ENCODE peak calls at places on chromosomes 11 and 22, in six cellular contexts. One of them, this sample, is unnamed.

GRCh38 chr11:117828641-117829368 is 4.3 kb upstream of the FXYD2 start:
- DNase-seq in HCT116: no peak
- DNase-seq in A549: peak
- DNase-seq in HepG2: no peak
- DNase-seq in GM23338: no peak
- DNase-seq in SK-N-SH: no peak
- DNase-seq in this sample: no peak

GRCh38 chr22:29480512-29481264 is 670 bp downstream of the NEFH start:
- DNase-seq in HCT116: no peak
- DNase-seq in A549: no peak
- DNase-seq in HepG2: no peak
- DNase-seq in GM23338: peak
- DNase-seq in SK-N-SH: peak
- DNase-seq in this sample: peak

GRCh38 chr22:39748877-39749276 is 144.7 kb downstream of the ENTHD1 start:
- DNase-seq in HCT116: no peak
- DNase-seq in A549: no peak
- DNase-seq in HepG2: no peak
- DNase-seq in GM23338: no peak
- DNase-seq in SK-N-SH: no peak
- DNase-seq in this sample: no peak

GRCh38 chr22:46674367-46674781 is 54.2 kb downstream of the GRAMD4 start:
- DNase-seq in HCT116: no peak
- DNase-seq in A549: no peak
- DNase-seq in HepG2: no peak
- DNase-seq in GM23338: no peak
- DNase-seq in SK-N-SH: no peak
- DNase-seq in this sample: peak

GRCh38 chr11:106077609-106078517 is at the start of gene AASDHPPT:
- DNase-seq in HCT116: peak
- DNase-seq in A549: peak
- DNase-seq in HepG2: peak
- DNase-seq in GM23338: peak
- DNase-seq in SK-N-SH: peak
- DNase-seq in this sample: no peak

GRCh38 chr11:92383430-92383829 is 158.8 kb downstream of the FAT3 start:
- DNase-seq in HCT116: no peak
- DNase-seq in A549: no peak
- DNase-seq in HepG2: no peak
- DNase-seq in GM23338: no peak
- DNase-seq in SK-N-SH: no peak
- DNase-seq in this sample: no peak

GRCh38 chr11:20360650-20361049 is 2.9 kb upstream of the HTATIP2 start:
- DNase-seq in HCT116: no peak
- DNase-seq in A549: no peak
- DNase-seq in HepG2: peak
- DNase-seq in GM23338: no peak
- DNase-seq in SK-N-SH: no peak
- DNase-seq in this sample: peak

GRCh38 chr22:22810018-22810427 is 77.6 kb upstream of the IGLL5 start:
- DNase-seq in HCT116: peak
- DNase-seq in A549: peak
- DNase-seq in HepG2: peak
- DNase-seq in GM23338: no peak
- DNase-seq in SK-N-SH: peak
- DNase-seq in this sample: peak

GRCh38 chr11:2375341-2375853 is 1.7 kb upstream of the CD81 start:
- DNase-seq in HCT116: no peak
- DNase-seq in A549: no peak
- DNase-seq in HepG2: peak
- DNase-seq in GM23338: no peak
- DNase-seq in SK-N-SH: no peak
- DNase-seq in this sample: no peak

GRCh38 chr11:62933285-62933684 is 12.1 kb upstream of the CHRM1 start:
- DNase-seq in HCT116: no peak
- DNase-seq in A549: no peak
- DNase-seq in HepG2: no peak
- DNase-seq in GM23338: peak
- DNase-seq in SK-N-SH: no peak
- DNase-seq in this sample: no peak

GRCh38 chr11:84594602-84595001 is 1032.5 kb downstream of the DLG2 start:
- DNase-seq in HCT116: no peak
- DNase-seq in A549: no peak
- DNase-seq in HepG2: no peak
- DNase-seq in GM23338: no peak
- DNase-seq in SK-N-SH: no peak
- DNase-seq in this sample: no peak

GRCh38 chr11:2517386-2518064 is 72.7 kb downstream of the KCNQ1 start:
- DNase-seq in HCT116: no peak
- DNase-seq in A549: no peak
- DNase-seq in HepG2: no peak
- DNase-seq in GM23338: no peak
- DNase-seq in SK-N-SH: peak
- DNase-seq in this sample: no peak

GRCh38 chr22:11616811-11617210 is 3911.2 kb upstream of the OR11H1 start:
- DNase-seq in HCT116: no peak
- DNase-seq in A549: no peak
- DNase-seq in HepG2: no peak
- DNase-seq in GM23338: no peak
- DNase-seq in SK-N-SH: no peak
- DNase-seq in this sample: no peak

GRCh38 chr22:40679249-40679963 is at the start of gene MCHR1:
- DNase-seq in HCT116: no peak
- DNase-seq in A549: no peak
- DNase-seq in HepG2: no peak
- DNase-seq in GM23338: no peak
- DNase-seq in SK-N-SH: peak
- DNase-seq in this sample: no peak

GRCh38 chr22:46815132-46815531 is 52.7 kb downstream of the TBC1D22A start:
- DNase-seq in HCT116: no peak
- DNase-seq in A549: no peak
- DNase-seq in HepG2: peak
- DNase-seq in GM23338: no peak
- DNase-seq in SK-N-SH: no peak
- DNase-seq in this sample: no peak

GRCh38 chr11:11608783-11609232 is 13.0 kb downstream of the GALNT18 start:
- DNase-seq in HCT116: no peak
- DNase-seq in A549: no peak
- DNase-seq in HepG2: no peak
- DNase-seq in GM23338: no peak
- DNase-seq in SK-N-SH: peak
- DNase-seq in this sample: no peak

GRCh38 chr22:43561421-43562178 is 149.8 kb downstream of the MPPED1 start:
- DNase-seq in HCT116: no peak
- DNase-seq in A549: no peak
- DNase-seq in HepG2: no peak
- DNase-seq in GM23338: no peak
- DNase-seq in SK-N-SH: peak
- DNase-seq in this sample: no peak

DNA sequence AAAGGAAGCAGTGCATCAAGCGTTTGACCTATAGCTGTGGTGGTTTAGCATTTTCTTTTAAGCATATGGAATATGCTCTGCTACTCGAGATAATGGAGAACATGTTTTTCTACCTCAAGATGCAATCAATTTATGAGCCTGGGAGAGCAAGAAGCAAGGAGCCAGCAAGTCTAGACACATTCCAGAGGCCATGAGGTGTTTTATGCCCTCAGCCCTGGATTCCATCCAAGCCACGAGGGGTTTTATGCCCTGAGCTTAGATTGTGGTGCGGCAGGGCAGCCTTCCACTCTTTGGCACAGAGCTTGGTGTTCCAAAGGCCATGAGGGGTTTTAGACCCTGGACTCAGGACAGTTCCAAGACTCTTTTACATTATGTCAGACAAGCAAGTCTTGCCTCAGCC is 11.7 kb upstream of the DNAJB13 start:
- DNase-seq in HCT116: no peak
- DNase-seq in A549: no peak
- DNase-seq in HepG2: no peak
- DNase-seq in GM23338: no peak
- DNase-seq in SK-N-SH: no peak
- DNase-seq in this sample: no peak
- TF ChIP-seq REST in HCT116: no peak
- TF ChIP-seq REST in A549: no peak
- TF ChIP-seq REST in HepG2: no peak
- TF ChIP-seq REST in GM23338: no peak
- TF ChIP-seq REST in SK-N-SH: no peak
- TF ChIP-seq REST in this sample: no peak

GRCh38 chr22:31125521-31126117 is 2.9 kb downstream of the INPP5J start:
- DNase-seq in HCT116: no peak
- DNase-seq in A549: no peak
- DNase-seq in HepG2: no peak
- DNase-seq in GM23338: no peak
- DNase-seq in SK-N-SH: no peak
- DNase-seq in this sample: no peak

GRCh38 chr22:31128156-31128555 is 5.4 kb downstream of the INPP5J start:
- DNase-seq in HCT116: no peak
- DNase-seq in A549: no peak
- DNase-seq in HepG2: no peak
- DNase-seq in GM23338: no peak
- DNase-seq in SK-N-SH: peak
- DNase-seq in this sample: no peak

GRCh38 chr22:31127181-31127772 is 4.5 kb downstream of the INPP5J start:
- DNase-seq in HCT116: no peak
- DNase-seq in A549: no peak
- DNase-seq in HepG2: no peak
- DNase-seq in GM23338: peak
- DNase-seq in SK-N-SH: no peak
- DNase-seq in this sample: peak

GRCh38 chr22:31126128-31126868 is 3.5 kb downstream of the INPP5J start:
- DNase-seq in HCT116: no peak
- DNase-seq in A549: no peak
- DNase-seq in HepG2: no peak
- DNase-seq in GM23338: no peak
- DNase-seq in SK-N-SH: no peak
- DNase-seq in this sample: no peak

DNA sequence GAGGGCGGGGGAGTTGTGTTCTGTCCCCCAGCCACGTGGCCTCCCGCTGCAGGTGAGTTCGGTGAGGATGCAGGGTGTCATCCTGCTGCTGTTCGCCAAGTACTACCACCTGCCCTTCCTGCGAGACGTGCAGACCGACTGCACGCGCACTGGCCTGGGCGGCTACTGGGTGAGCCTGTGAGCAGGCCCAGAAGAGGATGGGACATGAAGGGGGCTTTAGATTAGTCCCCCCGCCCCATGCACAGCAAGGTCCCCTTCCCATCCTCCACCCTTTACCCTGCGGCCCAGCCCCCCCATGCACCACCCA is 4.1 kb downstream of the INPP5J start:
- DNase-seq in HCT116: no peak
- DNase-seq in A549: no peak
- DNase-seq in HepG2: no peak
- DNase-seq in GM23338: no peak
- DNase-seq in SK-N-SH: no peak
- DNase-seq in this sample: no peak
- TF ChIP-seq REST in HCT116: no peak
- TF ChIP-seq REST in A549: no peak
- TF ChIP-seq REST in HepG2: no peak
- TF ChIP-seq REST in GM23338: no peak
- TF ChIP-seq REST in SK-N-SH: no peak
- TF ChIP-seq REST in this sample: no peak

GRCh38 chr11:77141475-77141874 is 13.4 kb downstream of the MYO7A start:
- DNase-seq in HCT116: no peak
- DNase-seq in A549: no peak
- DNase-seq in HepG2: no peak
- DNase-seq in GM23338: no peak
- DNase-seq in SK-N-SH: no peak
- DNase-seq in this sample: no peak

GRCh38 chr11:77140231-77140959 is 12.3 kb downstream of the MYO7A start:
- DNase-seq in HCT116: no peak
- DNase-seq in A549: no peak
- DNase-seq in HepG2: no peak
- DNase-seq in GM23338: peak
- DNase-seq in SK-N-SH: peak
- DNase-seq in this sample: peak

GRCh38 chr11:77142091-77142975 is 14.3 kb downstream of the MYO7A start:
- DNase-seq in HCT116: no peak
- DNase-seq in A549: no peak
- DNase-seq in HepG2: no peak
- DNase-seq in GM23338: no peak
- DNase-seq in SK-N-SH: peak
- DNase-seq in this sample: no peak

GRCh38 chr11:77139201-77139600 is 11.2 kb downstream of the MYO7A start:
- DNase-seq in HCT116: no peak
- DNase-seq in A549: no peak
- DNase-seq in HepG2: no peak
- DNase-seq in GM23338: no peak
- DNase-seq in SK-N-SH: no peak
- DNase-seq in this sample: no peak

GRCh38 chr11:77141034-77141433 is 13.0 kb downstream of the MYO7A start:
- DNase-seq in HCT116: no peak
- DNase-seq in A549: no peak
- DNase-seq in HepG2: peak
- DNase-seq in GM23338: no peak
- DNase-seq in SK-N-SH: no peak
- DNase-seq in this sample: no peak
- TF ChIP-seq REST in HCT116: no peak
- TF ChIP-seq REST in A549: no peak
- TF ChIP-seq REST in HepG2: no peak
- TF ChIP-seq REST in GM23338: no peak
- TF ChIP-seq REST in SK-N-SH: no peak
- TF ChIP-seq REST in this sample: no peak

GRCh38 chr11:86097965-86098364 is 29.1 kb upstream of the PICALM start:
- DNase-seq in HCT116: no peak
- DNase-seq in A549: no peak
- DNase-seq in HepG2: no peak
- DNase-seq in GM23338: no peak
- DNase-seq in SK-N-SH: no peak
- DNase-seq in this sample: no peak

GRCh38 chr11:86099727-86100320 is 30.9 kb upstream of the PICALM start:
- DNase-seq in HCT116: no peak
- DNase-seq in A549: no peak
- DNase-seq in HepG2: peak
- DNase-seq in GM23338: no peak
- DNase-seq in SK-N-SH: peak
- DNase-seq in this sample: no peak

GRCh38 chr11:86103808-86104207 is 34.9 kb upstream of the PICALM start:
- DNase-seq in HCT116: no peak
- DNase-seq in A549: no peak
- DNase-seq in HepG2: no peak
- DNase-seq in GM23338: no peak
- DNase-seq in SK-N-SH: no peak
- DNase-seq in this sample: no peak

GRCh38 chr11:86101941-86102407 is 33.1 kb upstream of the PICALM start:
- DNase-seq in HCT116: no peak
- DNase-seq in A549: no peak
- DNase-seq in HepG2: no peak
- DNase-seq in GM23338: no peak
- DNase-seq in SK-N-SH: no peak
- DNase-seq in this sample: peak

DNA sequence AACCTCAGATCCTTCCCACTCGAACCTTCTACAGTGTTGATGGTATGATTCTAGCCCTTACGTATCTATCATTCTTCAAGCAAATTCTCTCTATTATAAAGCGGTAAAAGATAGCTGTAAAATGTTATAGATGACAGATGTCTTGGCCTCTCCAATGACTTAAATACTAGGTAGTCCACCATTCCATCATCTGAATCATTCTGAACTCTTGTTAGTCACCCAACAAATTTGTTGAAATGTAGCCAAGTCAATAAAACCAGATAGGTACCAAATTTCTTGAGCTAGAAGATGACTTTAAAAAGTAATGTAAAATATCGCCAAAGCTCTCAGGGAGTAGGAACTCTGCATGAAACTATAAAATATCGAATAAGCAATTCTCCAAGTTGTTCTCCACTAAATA is 32.6 kb upstream of the PICALM start:
- DNase-seq in HCT116: no peak
- DNase-seq in A549: peak
- DNase-seq in HepG2: no peak
- DNase-seq in GM23338: no peak
- DNase-seq in SK-N-SH: no peak
- DNase-seq in this sample: no peak
- TF ChIP-seq REST in HCT116: no peak
- TF ChIP-seq REST in A549: no peak
- TF ChIP-seq REST in HepG2: no peak
- TF ChIP-seq REST in GM23338: no peak
- TF ChIP-seq REST in SK-N-SH: no peak
- TF ChIP-seq REST in this sample: no peak